ENCODE peak calls at places on chromosomes 12 and 14, in six cellular contexts. V is heart left ventricle; Q is kidney; D is NCI-H187; O is DMS 273 treated with DMSO at 0.1 percent for 48 hours; E is activated naive CD4-positive, alpha-beta T cell treated with Interleukin-2 at 50 U/mL for 16 hours. J is an unnamed sample.

GRCh38 chr12:39619660-39620433 is at the start of gene ABCD2:
- DNase-seq in V (peak), Q (no peak), D (peak), O (peak), E (peak), J (peak)

GRCh38 chr12:63977441-63977840 is 132.9 kb downstream of the SRGAP1 start:
- DNase-seq in V (no peak), Q (no peak), D (no peak), O (no peak), E (no peak), J (no peak)

GRCh38 chr12:96335270-96335669 is 65.0 kb downstream of the CDK17 start:
- DNase-seq in V (no peak), Q (no peak), D (no peak), O (no peak), E (no peak), J (no peak)

GRCh38 chr14:30235485-30235884 is 307.8 kb upstream of the PRKD1 start:
- DNase-seq in V (no peak), Q (no peak), D (no peak), O (no peak), E (no peak), J (no peak)

GRCh38 chr14:75184447-75184846 is 8.0 kb upstream of the TMED10 start:
- DNase-seq in V (no peak), Q (no peak), D (no peak), O (no peak), E (no peak), J (no peak)

GRCh38 chr12:20212658-20213387 is 155.5 kb upstream of the PDE3A start:
- DNase-seq in V (peak), Q (peak), D (peak), O (peak), E (no peak), J (no peak)

GRCh38 chr12:47837190-47838171 is 17.8 kb upstream of the HDAC7 start:
- DNase-seq in V (peak), Q (no peak), D (peak), O (no peak), E (peak), J (peak)

GRCh38 chr12:89984846-89985245 is 276.2 kb upstream of the ATP2B1 start:
- DNase-seq in V (no peak), Q (peak), D (no peak), O (no peak), E (no peak), J (no peak)

GRCh38 chr12:30603129-30603528 is 92.5 kb downstream of the IPO8 start:
- DNase-seq in V (no peak), Q (no peak), D (no peak), O (no peak), E (no peak), J (no peak)

GRCh38 chr14:95294834-95295599 is 24.7 kb downstream of the CLMN start:
- DNase-seq in V (no peak), Q (peak), D (no peak), O (no peak), E (no peak), J (no peak)

GRCh38 chr12:11892065-11892391 is 178.7 kb upstream of the BCL2L14 start:
- DNase-seq in V (no peak), Q (no peak), D (no peak), O (no peak), E (no peak), J (no peak)

GRCh38 chr12:10213168-10214130 is 772 bp downstream of the GABARAPL1 start:
- DNase-seq in V (peak), Q (peak), D (no peak), O (no peak), E (peak), J (peak)

GRCh38 chr14:21385170-21385904 is 1.5 kb upstream of the SUPT16H start:
- DNase-seq in V (no peak), Q (no peak), D (no peak), O (no peak), E (no peak), J (no peak)

GRCh38 chr14:100134591-100134990 is 24.9 kb downstream of the DEGS2 start:
- DNase-seq in V (no peak), Q (peak), D (no peak), O (no peak), E (no peak), J (no peak)

GRCh38 chr12:9751204-9752144 is 9.2 kb downstream of the CD69 start:
- DNase-seq in V (no peak), Q (no peak), D (no peak), O (no peak), E (peak), J (no peak)

GRCh38 chr14:91985521-91986255 is 38.2 kb upstream of the FBLN5 start:
- DNase-seq in V (no peak), Q (no peak), D (no peak), O (no peak), E (no peak), J (no peak)